ENCODE peak calls at places on chromosomes 4 and X, in six cellular contexts. Y is A549, P is WTC11, K is K562, G is H1, O is HepG2. A is an unnamed sample.

GRCh38 chr4:101157415-101158135 is 189.8 kb downstream of the PPP3CA start:
- DNase-seq in Y (no peak), P (no peak), K (no peak), G (no peak), O (no peak), A (no peak)

GRCh38 chr4:20017035-20017434 is 234.7 kb upstream of the SLIT2 start:
- DNase-seq in Y (no peak), P (no peak), K (no peak), G (no peak), O (no peak), A (no peak)

GRCh38 chrX:23504895-23505294 is 162.4 kb upstream of the PRDX4 start:
- DNase-seq in Y (no peak), P (no peak), K (no peak), G (no peak), O (no peak), A (no peak)

GRCh38 chrX:45479196-45479834 is 278.6 kb upstream of the DIPK2B start:
- DNase-seq in Y (peak; percentile 35), P (no peak), K (no peak), G (no peak), O (no peak), A (peak; percentile 71)

GRCh38 chr4:336099-336892 is 1.3 kb upstream of the ZNF141 start:
- DNase-seq in Y (no peak), P (peak; percentile 27), K (no peak), G (no peak), O (no peak), A (no peak)

GRCh38 chr4:4338632-4339031 is 48.3 kb upstream of the NSG1 start:
- DNase-seq in Y (no peak), P (no peak), K (no peak), G (no peak), O (no peak), A (no peak)

GRCh38 chr4:5470318-5470889 is 238.0 kb downstream of the EVC2 start:
- DNase-seq in Y (no peak), P (no peak), K (no peak), G (no peak), O (no peak), A (no peak)

GRCh38 chrX:12948495-12948894 is 26.4 kb upstream of the TMSB4X start:
- DNase-seq in Y (no peak), P (no peak), K (no peak), G (no peak), O (no peak), A (no peak)

GRCh38 chr4:1887065-1887464 is 15.9 kb downstream of the NSD2 start:
- DNase-seq in Y (no peak), P (no peak), K (no peak), G (no peak), O (no peak), A (no peak)

GRCh38 chr4:33072340-33073089 is 2352.3 kb downstream of the PCDH7 start:
- DNase-seq in Y (no peak), P (no peak), K (no peak), G (no peak), O (no peak), A (no peak)

GRCh38 chrX:129472116-129472515 is 51.2 kb downstream of the SMARCA1 start:
- DNase-seq in Y (no peak), P (no peak), K (no peak), G (no peak), O (no peak), A (no peak)

GRCh38 chr4:55546633-55547460 is at the start of gene CLOCK:
- DNase-seq in Y (peak; percentile 43), P (peak; percentile 89), K (peak; percentile 89), G (no peak), O (peak; percentile 74), A (peak; percentile 89)

DNA sequence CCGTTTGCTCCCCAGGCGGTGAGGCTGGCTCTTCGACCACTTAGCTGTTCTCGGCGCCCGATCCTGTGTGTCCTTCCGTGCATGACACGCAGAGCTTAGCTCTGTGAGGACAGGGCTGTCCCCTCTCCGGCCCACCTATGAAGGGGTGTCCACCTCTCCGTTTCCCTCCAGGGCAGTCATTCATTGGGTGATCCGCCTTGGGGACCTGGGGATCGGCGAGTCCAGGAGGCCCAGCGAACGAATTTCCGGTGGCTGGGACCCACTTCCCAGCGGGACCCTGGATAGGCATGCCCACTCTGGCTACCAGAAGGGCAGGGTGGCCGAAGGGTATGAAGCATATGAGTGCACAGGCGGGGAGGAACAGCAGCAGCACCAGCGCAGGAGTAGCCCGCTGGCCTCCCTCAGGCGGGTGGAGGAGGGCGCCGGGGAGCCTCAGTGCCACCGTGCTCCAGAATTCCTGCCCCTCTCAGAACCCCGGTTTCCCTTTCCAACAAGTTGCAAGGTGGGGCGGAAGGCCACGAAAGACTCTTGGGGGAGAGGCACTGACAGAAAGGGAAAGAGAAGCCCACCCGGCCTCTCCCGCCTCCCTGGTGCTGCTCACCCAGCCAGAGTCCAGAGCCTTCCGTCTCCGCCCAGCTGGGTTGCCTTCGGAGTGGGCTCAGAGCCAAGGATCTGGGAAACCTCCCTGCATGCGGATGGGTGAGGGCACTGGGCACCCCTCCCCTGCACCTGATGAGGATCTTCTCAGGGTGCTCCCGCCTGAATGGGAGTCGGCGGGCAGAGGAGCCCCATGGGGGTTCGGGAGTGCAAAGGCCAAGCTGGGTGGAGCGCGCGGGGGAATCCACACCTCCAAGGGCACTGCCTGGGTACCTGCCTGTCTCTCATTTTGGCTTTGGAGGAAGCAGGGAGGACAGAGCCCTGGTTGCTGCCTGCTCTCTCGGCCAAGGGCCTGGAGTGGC is 8.6 kb downstream of the HMX1 start:
- DNase-seq in Y (no peak), P (no peak), K (no peak), G (no peak), O (no peak), A (no peak)
- TF ChIP-seq JUN in Y (no peak), P (no peak), K (no peak), G (no peak), O (no peak), A (no peak)

DNA sequence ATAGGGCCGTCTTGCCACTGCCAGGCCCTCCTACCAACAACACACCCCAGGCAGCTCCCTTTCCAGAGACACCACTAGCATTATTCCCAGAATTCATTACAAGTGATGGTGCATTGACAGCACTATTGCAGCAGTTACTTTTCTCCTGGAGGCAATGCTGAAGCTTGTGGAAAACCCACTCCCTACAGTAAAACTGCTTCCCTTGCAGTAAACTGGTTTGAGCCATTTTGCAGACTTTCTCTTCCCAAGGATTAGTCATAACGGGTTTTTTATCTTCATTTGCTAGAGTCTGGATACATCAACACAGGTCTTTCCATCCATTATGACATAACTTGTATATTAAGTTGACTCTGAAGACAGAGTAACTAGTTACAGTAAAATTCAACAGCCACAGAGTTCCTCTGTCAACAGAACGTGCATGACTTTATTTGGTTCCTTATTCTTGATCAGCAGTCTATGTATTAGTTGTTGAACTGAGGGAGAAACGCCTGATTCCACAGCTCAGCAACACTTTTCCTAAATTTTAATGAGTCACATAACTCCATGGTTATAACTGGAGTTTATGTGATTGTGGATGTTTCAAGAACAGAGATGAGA is 2.2 kb downstream of the ANKRD50 start:
- DNase-seq in Y (no peak), P (no peak), K (no peak), G (no peak), O (no peak), A (peak; percentile 53)
- TF ChIP-seq JUN in Y (no peak), P (no peak), K (no peak), G (no peak), O (no peak), A (no peak)

DNA sequence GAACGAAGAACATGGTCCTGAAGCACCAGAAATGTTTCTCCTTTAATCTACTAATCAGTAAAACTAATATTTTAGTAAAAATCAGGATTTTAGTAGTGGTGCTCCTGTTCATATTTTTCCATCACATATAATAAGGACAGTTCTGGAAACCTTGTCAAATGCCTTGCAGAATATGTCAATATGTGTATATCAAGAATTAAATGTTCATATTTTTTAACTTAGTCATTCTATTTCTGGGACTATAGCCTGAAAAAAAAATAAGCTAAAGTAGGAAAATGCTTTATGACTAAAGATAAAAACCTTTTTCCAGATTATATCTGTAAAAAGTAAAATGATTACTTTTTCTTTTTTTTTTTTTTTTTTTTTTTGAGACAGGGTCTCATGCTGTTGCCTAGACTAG is 65.1 kb downstream of the MAB21L2 start:
- DNase-seq in Y (no peak), P (no peak), K (no peak), G (no peak), O (no peak), A (no peak)
- TF ChIP-seq JUN in Y (no peak), P (no peak), K (no peak), G (no peak), O (no peak), A (no peak)

GRCh38 chr4:127598656-127599055 is 34.1 kb upstream of the INTU start:
- DNase-seq in Y (no peak), P (no peak), K (no peak), G (no peak), O (peak; percentile 5), A (no peak)
- TF ChIP-seq JUN in Y (no peak), P (no peak), K (no peak), G (no peak), O (no peak), A (no peak)